ENCODE peak calls at places on chromosomes 12 and 14, in nine cellular contexts. One of them, this sample, is unnamed.

GRCh38 chr12:78062781-78063180 is 232.1 kb downstream of the NAV3 start:
- DNase-seq in activated CD4-positive, alpha-beta T cell treated with anti-CD3 and anti-CD28 coated beads, Interleukin-2, amount 50 U/mL, for 1 hour: no peak
- DNase-seq in activated CD8-positive, alpha-beta T cell treated with anti-CD3 and anti-CD28 coated beads for 36 hours: no peak
- DNase-seq in lung: no peak
- DNase-seq in NCI-H2029: no peak
- DNase-seq in HTR-8/SVneo: no peak
- DNase-seq in caudate nucleus: no peak
- DNase-seq in amygdala: no peak
- DNase-seq in fibroblast of the conjunctiva: peak; percentile 54
- DNase-seq in this sample: peak; percentile 14

GRCh38 chr14:94411638-94412037 is 23.2 kb upstream of the SERPINA1 start:
- DNase-seq in lung: no peak
- DNase-seq in NCI-H2029: no peak
- DNase-seq in caudate nucleus: no peak
- DNase-seq in activated CD8-positive, alpha-beta T cell treated with anti-CD3 and anti-CD28 coated beads for 36 hours: no peak
- DNase-seq in activated CD4-positive, alpha-beta T cell treated with anti-CD3 and anti-CD28 coated beads, Interleukin-2, amount 50 U/mL, for 1 hour: no peak
- DNase-seq in HTR-8/SVneo: no peak
- DNase-seq in amygdala: no peak
- DNase-seq in fibroblast of the conjunctiva: no peak
- DNase-seq in this sample: no peak

GRCh38 chr12:3085341-3086125 is 8.4 kb downstream of the TSPAN9 start:
- DNase-seq in lung: no peak
- DNase-seq in NCI-H2029: no peak
- DNase-seq in activated CD4-positive, alpha-beta T cell treated with anti-CD3 and anti-CD28 coated beads, Interleukin-2, amount 50 U/mL, for 1 hour: no peak
- DNase-seq in caudate nucleus: no peak
- DNase-seq in HTR-8/SVneo: no peak
- DNase-seq in activated CD8-positive, alpha-beta T cell treated with anti-CD3 and anti-CD28 coated beads for 36 hours: no peak
- DNase-seq in fibroblast of the conjunctiva: no peak
- DNase-seq in amygdala: no peak
- DNase-seq in this sample: no peak

GRCh38 chr12:48175613-48176416 is 7.6 kb upstream of the CCDC184 start:
- DNase-seq in activated CD8-positive, alpha-beta T cell treated with anti-CD3 and anti-CD28 coated beads for 36 hours: no peak
- DNase-seq in lung: no peak
- DNase-seq in HTR-8/SVneo: no peak
- DNase-seq in NCI-H2029: no peak
- DNase-seq in fibroblast of the conjunctiva: no peak
- DNase-seq in caudate nucleus: no peak
- DNase-seq in activated CD4-positive, alpha-beta T cell treated with anti-CD3 and anti-CD28 coated beads, Interleukin-2, amount 50 U/mL, for 1 hour: no peak
- DNase-seq in amygdala: no peak
- DNase-seq in this sample: no peak

GRCh38 chr14:58633831-58634230 is 3.9 kb upstream of the DACT1 start:
- DNase-seq in NCI-H2029: no peak
- DNase-seq in activated CD8-positive, alpha-beta T cell treated with anti-CD3 and anti-CD28 coated beads for 36 hours: no peak
- DNase-seq in lung: no peak
- DNase-seq in caudate nucleus: no peak
- DNase-seq in activated CD4-positive, alpha-beta T cell treated with anti-CD3 and anti-CD28 coated beads, Interleukin-2, amount 50 U/mL, for 1 hour: no peak
- DNase-seq in fibroblast of the conjunctiva: no peak
- DNase-seq in amygdala: no peak
- DNase-seq in HTR-8/SVneo: no peak
- DNase-seq in this sample: no peak

GRCh38 chr12:97308576-97309198 is 153.9 kb upstream of the RMST start:
- DNase-seq in amygdala: no peak
- DNase-seq in HTR-8/SVneo: peak; percentile 5
- DNase-seq in lung: no peak
- DNase-seq in activated CD4-positive, alpha-beta T cell treated with anti-CD3 and anti-CD28 coated beads, Interleukin-2, amount 50 U/mL, for 1 hour: no peak
- DNase-seq in caudate nucleus: no peak
- DNase-seq in activated CD8-positive, alpha-beta T cell treated with anti-CD3 and anti-CD28 coated beads for 36 hours: peak; percentile 1
- DNase-seq in NCI-H2029: peak; percentile 6
- DNase-seq in fibroblast of the conjunctiva: peak; percentile 24
- DNase-seq in this sample: no peak

GRCh38 chr12:45298721-45299120 is 82.8 kb downstream of the ANO6 start:
- DNase-seq in NCI-H2029: no peak
- DNase-seq in activated CD8-positive, alpha-beta T cell treated with anti-CD3 and anti-CD28 coated beads for 36 hours: no peak
- DNase-seq in activated CD4-positive, alpha-beta T cell treated with anti-CD3 and anti-CD28 coated beads, Interleukin-2, amount 50 U/mL, for 1 hour: no peak
- DNase-seq in HTR-8/SVneo: no peak
- DNase-seq in lung: no peak
- DNase-seq in caudate nucleus: no peak
- DNase-seq in amygdala: no peak
- DNase-seq in fibroblast of the conjunctiva: no peak
- DNase-seq in this sample: no peak

GRCh38 chr12:111457577-111457976 is 51.9 kb downstream of the SH2B3 start:
- DNase-seq in amygdala: no peak
- DNase-seq in HTR-8/SVneo: no peak
- DNase-seq in activated CD4-positive, alpha-beta T cell treated with anti-CD3 and anti-CD28 coated beads, Interleukin-2, amount 50 U/mL, for 1 hour: no peak
- DNase-seq in NCI-H2029: no peak
- DNase-seq in lung: no peak
- DNase-seq in fibroblast of the conjunctiva: no peak
- DNase-seq in activated CD8-positive, alpha-beta T cell treated with anti-CD3 and anti-CD28 coated beads for 36 hours: no peak
- DNase-seq in caudate nucleus: no peak
- DNase-seq in this sample: no peak

GRCh38 chr12:116093915-116094314 is 183.6 kb downstream of the MED13L start:
- DNase-seq in amygdala: no peak
- DNase-seq in activated CD8-positive, alpha-beta T cell treated with anti-CD3 and anti-CD28 coated beads for 36 hours: no peak
- DNase-seq in activated CD4-positive, alpha-beta T cell treated with anti-CD3 and anti-CD28 coated beads, Interleukin-2, amount 50 U/mL, for 1 hour: no peak
- DNase-seq in lung: no peak
- DNase-seq in HTR-8/SVneo: no peak
- DNase-seq in fibroblast of the conjunctiva: no peak
- DNase-seq in NCI-H2029: no peak
- DNase-seq in caudate nucleus: no peak
- DNase-seq in this sample: no peak

GRCh38 chr14:55297611-55298323 is 26.5 kb downstream of the FBXO34 start:
- DNase-seq in fibroblast of the conjunctiva: no peak
- DNase-seq in NCI-H2029: peak; percentile 45
- DNase-seq in activated CD8-positive, alpha-beta T cell treated with anti-CD3 and anti-CD28 coated beads for 36 hours: peak; percentile 12
- DNase-seq in activated CD4-positive, alpha-beta T cell treated with anti-CD3 and anti-CD28 coated beads, Interleukin-2, amount 50 U/mL, for 1 hour: peak; percentile 32
- DNase-seq in HTR-8/SVneo: no peak
- DNase-seq in amygdala: no peak
- DNase-seq in lung: peak; percentile 81
- DNase-seq in caudate nucleus: no peak
- DNase-seq in this sample: peak; percentile 22

GRCh38 chr12:38490941-38491340 is 174.4 kb downstream of the ALG10B start:
- DNase-seq in HTR-8/SVneo: no peak
- DNase-seq in fibroblast of the conjunctiva: no peak
- DNase-seq in lung: no peak
- DNase-seq in amygdala: no peak
- DNase-seq in NCI-H2029: no peak
- DNase-seq in activated CD8-positive, alpha-beta T cell treated with anti-CD3 and anti-CD28 coated beads for 36 hours: no peak
- DNase-seq in caudate nucleus: no peak
- DNase-seq in activated CD4-positive, alpha-beta T cell treated with anti-CD3 and anti-CD28 coated beads, Interleukin-2, amount 50 U/mL, for 1 hour: no peak
- DNase-seq in this sample: no peak

GRCh38 chr14:64734990-64735389 is 30.8 kb downstream of the PLEKHG3 start:
- DNase-seq in HTR-8/SVneo: no peak
- DNase-seq in activated CD8-positive, alpha-beta T cell treated with anti-CD3 and anti-CD28 coated beads for 36 hours: no peak
- DNase-seq in fibroblast of the conjunctiva: no peak
- DNase-seq in caudate nucleus: no peak
- DNase-seq in amygdala: no peak
- DNase-seq in NCI-H2029: peak; percentile 58
- DNase-seq in activated CD4-positive, alpha-beta T cell treated with anti-CD3 and anti-CD28 coated beads, Interleukin-2, amount 50 U/mL, for 1 hour: no peak
- DNase-seq in lung: no peak
- DNase-seq in this sample: no peak

GRCh38 chr14:93960108-93960475 is 16.3 kb downstream of the ASB2 start:
- DNase-seq in fibroblast of the conjunctiva: no peak
- DNase-seq in activated CD4-positive, alpha-beta T cell treated with anti-CD3 and anti-CD28 coated beads, Interleukin-2, amount 50 U/mL, for 1 hour: no peak
- DNase-seq in HTR-8/SVneo: no peak
- DNase-seq in amygdala: no peak
- DNase-seq in lung: no peak
- DNase-seq in activated CD8-positive, alpha-beta T cell treated with anti-CD3 and anti-CD28 coated beads for 36 hours: peak; percentile 67
- DNase-seq in caudate nucleus: no peak
- DNase-seq in NCI-H2029: no peak
- DNase-seq in this sample: no peak

GRCh38 chr14:104075530-104076151 is 9.9 kb upstream of the ASPG start:
- DNase-seq in activated CD8-positive, alpha-beta T cell treated with anti-CD3 and anti-CD28 coated beads for 36 hours: no peak
- DNase-seq in activated CD4-positive, alpha-beta T cell treated with anti-CD3 and anti-CD28 coated beads, Interleukin-2, amount 50 U/mL, for 1 hour: no peak
- DNase-seq in NCI-H2029: no peak
- DNase-seq in fibroblast of the conjunctiva: no peak
- DNase-seq in lung: no peak
- DNase-seq in caudate nucleus: no peak
- DNase-seq in amygdala: no peak
- DNase-seq in HTR-8/SVneo: no peak
- DNase-seq in this sample: no peak

GRCh38 chr12:100987552-100988277 is 193.1 kb downstream of the ANO4 start:
- DNase-seq in amygdala: no peak
- DNase-seq in caudate nucleus: no peak
- DNase-seq in HTR-8/SVneo: peak; percentile 38
- DNase-seq in activated CD8-positive, alpha-beta T cell treated with anti-CD3 and anti-CD28 coated beads for 36 hours: peak; percentile 3
- DNase-seq in activated CD4-positive, alpha-beta T cell treated with anti-CD3 and anti-CD28 coated beads, Interleukin-2, amount 50 U/mL, for 1 hour: no peak
- DNase-seq in NCI-H2029: no peak
- DNase-seq in fibroblast of the conjunctiva: no peak
- DNase-seq in lung: no peak
- DNase-seq in this sample: no peak

GRCh38 chr12:12926571-12927071 is 25.3 kb downstream of the GPRC5D start:
- DNase-seq in amygdala: no peak
- DNase-seq in NCI-H2029: no peak
- DNase-seq in activated CD8-positive, alpha-beta T cell treated with anti-CD3 and anti-CD28 coated beads for 36 hours: no peak
- DNase-seq in HTR-8/SVneo: no peak
- DNase-seq in activated CD4-positive, alpha-beta T cell treated with anti-CD3 and anti-CD28 coated beads, Interleukin-2, amount 50 U/mL, for 1 hour: no peak
- DNase-seq in caudate nucleus: no peak
- DNase-seq in fibroblast of the conjunctiva: no peak
- DNase-seq in lung: no peak
- DNase-seq in this sample: no peak

GRCh38 chr14:68392393-68393085 is 400.3 kb downstream of the ZFP36L1 start:
- DNase-seq in fibroblast of the conjunctiva: no peak
- DNase-seq in amygdala: no peak
- DNase-seq in activated CD8-positive, alpha-beta T cell treated with anti-CD3 and anti-CD28 coated beads for 36 hours: peak; percentile 20
- DNase-seq in caudate nucleus: peak; percentile 7
- DNase-seq in lung: peak; percentile 55
- DNase-seq in NCI-H2029: no peak
- DNase-seq in HTR-8/SVneo: no peak
- DNase-seq in activated CD4-positive, alpha-beta T cell treated with anti-CD3 and anti-CD28 coated beads, Interleukin-2, amount 50 U/mL, for 1 hour: no peak
- DNase-seq in this sample: no peak

GRCh38 chr12:98698603-98699463 is 53.7 kb downstream of the APAF1 start:
- DNase-seq in lung: peak; percentile 44
- DNase-seq in activated CD8-positive, alpha-beta T cell treated with anti-CD3 and anti-CD28 coated beads for 36 hours: peak; percentile 66
- DNase-seq in caudate nucleus: peak; percentile 60
- DNase-seq in NCI-H2029: peak; percentile 30
- DNase-seq in fibroblast of the conjunctiva: peak; percentile 57
- DNase-seq in HTR-8/SVneo: peak; percentile 34
- DNase-seq in amygdala: peak; percentile 57
- DNase-seq in activated CD4-positive, alpha-beta T cell treated with anti-CD3 and anti-CD28 coated beads, Interleukin-2, amount 50 U/mL, for 1 hour: peak; percentile 20
- DNase-seq in this sample: peak; percentile 14

GRCh38 chr12:95402096-95402495 is 71.9 kb upstream of the METAP2 start:
- DNase-seq in amygdala: no peak
- DNase-seq in NCI-H2029: no peak
- DNase-seq in activated CD8-positive, alpha-beta T cell treated with anti-CD3 and anti-CD28 coated beads for 36 hours: no peak
- DNase-seq in activated CD4-positive, alpha-beta T cell treated with anti-CD3 and anti-CD28 coated beads, Interleukin-2, amount 50 U/mL, for 1 hour: no peak
- DNase-seq in fibroblast of the conjunctiva: no peak
- DNase-seq in caudate nucleus: no peak
- DNase-seq in HTR-8/SVneo: no peak
- DNase-seq in lung: no peak
- DNase-seq in this sample: no peak

GRCh38 chr12:107992870-107993451 is 136.1 kb upstream of the WSCD2 start:
- DNase-seq in amygdala: no peak
- DNase-seq in lung: no peak
- DNase-seq in activated CD8-positive, alpha-beta T cell treated with anti-CD3 and anti-CD28 coated beads for 36 hours: peak; percentile 14
- DNase-seq in HTR-8/SVneo: peak; percentile 14
- DNase-seq in caudate nucleus: no peak
- DNase-seq in NCI-H2029: peak; percentile 26
- DNase-seq in activated CD4-positive, alpha-beta T cell treated with anti-CD3 and anti-CD28 coated beads, Interleukin-2, amount 50 U/mL, for 1 hour: no peak
- DNase-seq in fibroblast of the conjunctiva: no peak
- DNase-seq in this sample: no peak

GRCh38 chr12:27573972-27574371 is 50.0 kb downstream of the PPFIBP1 start:
- DNase-seq in HTR-8/SVneo: peak; percentile 81
- DNase-seq in amygdala: no peak
- DNase-seq in activated CD4-positive, alpha-beta T cell treated with anti-CD3 and anti-CD28 coated beads, Interleukin-2, amount 50 U/mL, for 1 hour: no peak
- DNase-seq in fibroblast of the conjunctiva: peak; percentile 53
- DNase-seq in lung: no peak
- DNase-seq in activated CD8-positive, alpha-beta T cell treated with anti-CD3 and anti-CD28 coated beads for 36 hours: no peak
- DNase-seq in caudate nucleus: no peak
- DNase-seq in NCI-H2029: no peak
- DNase-seq in this sample: no peak

GRCh38 chr12:34393086-34393820 is 371.0 kb downstream of the ALG10 start:
- DNase-seq in lung: no peak
- DNase-seq in amygdala: no peak
- DNase-seq in activated CD8-positive, alpha-beta T cell treated with anti-CD3 and anti-CD28 coated beads for 36 hours: no peak
- DNase-seq in HTR-8/SVneo: no peak
- DNase-seq in activated CD4-positive, alpha-beta T cell treated with anti-CD3 and anti-CD28 coated beads, Interleukin-2, amount 50 U/mL, for 1 hour: no peak
- DNase-seq in NCI-H2029: no peak
- DNase-seq in fibroblast of the conjunctiva: no peak
- DNase-seq in caudate nucleus: no peak
- DNase-seq in this sample: no peak

GRCh38 chr14:91005716-91006115 is 54.7 kb downstream of the RPS6KA5 start:
- DNase-seq in amygdala: no peak
- DNase-seq in lung: no peak
- DNase-seq in HTR-8/SVneo: no peak
- DNase-seq in NCI-H2029: no peak
- DNase-seq in activated CD8-positive, alpha-beta T cell treated with anti-CD3 and anti-CD28 coated beads for 36 hours: no peak
- DNase-seq in caudate nucleus: no peak
- DNase-seq in activated CD4-positive, alpha-beta T cell treated with anti-CD3 and anti-CD28 coated beads, Interleukin-2, amount 50 U/mL, for 1 hour: no peak
- DNase-seq in fibroblast of the conjunctiva: no peak
- DNase-seq in this sample: no peak

GRCh38 chr12:98456583-98457573 is 58.5 kb upstream of the TMPO start:
- DNase-seq in NCI-H2029: peak; percentile 24
- DNase-seq in activated CD4-positive, alpha-beta T cell treated with anti-CD3 and anti-CD28 coated beads, Interleukin-2, amount 50 U/mL, for 1 hour: no peak
- DNase-seq in activated CD8-positive, alpha-beta T cell treated with anti-CD3 and anti-CD28 coated beads for 36 hours: peak; percentile 54
- DNase-seq in HTR-8/SVneo: peak; percentile 44
- DNase-seq in fibroblast of the conjunctiva: no peak
- DNase-seq in caudate nucleus: no peak
- DNase-seq in lung: no peak
- DNase-seq in amygdala: no peak
- DNase-seq in this sample: no peak